ENCODE peak calls at places on chromosomes 1 and 21, in five cellular contexts. R is heart left ventricle, K is GM12892, A is stomach, N is transverse colon. F is an unnamed sample.

GRCh38 chr1:44030606-44031050 is 634 bp downstream of the SLC6A9 start:
- DNase-seq in R (peak; percentile 42), K (no peak), A (no peak), N (no peak), F (no peak)

GRCh38 chr1:109322974-109323373 is 16.2 kb upstream of the MYBPHL start:
- DNase-seq in R (no peak), K (no peak), A (no peak), N (no peak), F (no peak)

GRCh38 chr21:28393279-28393678 is 599.4 kb downstream of the LTN1 start:
- DNase-seq in R (no peak), K (no peak), A (peak; percentile 84), N (peak; percentile 83), F (no peak)

GRCh38 chr1:152479792-152480595 is 30.6 kb upstream of the LCE5A start:
- DNase-seq in R (no peak), K (no peak), A (peak; percentile 54), N (peak; percentile 64), F (no peak)

GRCh38 chr1:205593532-205593931 is 38.3 kb downstream of the ELK4 start:
- DNase-seq in R (no peak), K (no peak), A (no peak), N (no peak), F (no peak)

GRCh38 chr1:42957880-42958487 is 684 bp downstream of the SLC2A1 start:
- DNase-seq in R (peak; percentile 63), K (peak; percentile 79), A (peak; percentile 46), N (peak; percentile 62), F (no peak)

GRCh38 chr1:8985915-8986813 is 40.1 kb downstream of the SLC2A7 start:
- DNase-seq in R (peak; percentile 78), K (no peak), A (peak; percentile 88), N (peak; percentile 80), F (peak; percentile 31)

GRCh38 chr1:205543351-205544305 is 39.2 kb downstream of the CDK18 start:
- DNase-seq in R (peak; percentile 88), K (no peak), A (peak; percentile 82), N (peak; percentile 54), F (peak; percentile 37)

GRCh38 chr21:45256021-45256911 is 31.4 kb downstream of the POFUT2 start:
- DNase-seq in R (no peak), K (no peak), A (no peak), N (no peak), F (no peak)

GRCh38 chr1:210262897-210263272 is 30.3 kb downstream of the SERTAD4 start:
- DNase-seq in R (no peak), K (no peak), A (no peak), N (no peak), F (no peak)

GRCh38 chr1:224450164-224450955 is 15.8 kb upstream of the WDR26 start:
- DNase-seq in R (no peak), K (no peak), A (no peak), N (no peak), F (no peak)
- TF ChIP-seq POLR2A in R (no peak), K (no peak), A (no peak), N (no peak), F (no peak)

DNA sequence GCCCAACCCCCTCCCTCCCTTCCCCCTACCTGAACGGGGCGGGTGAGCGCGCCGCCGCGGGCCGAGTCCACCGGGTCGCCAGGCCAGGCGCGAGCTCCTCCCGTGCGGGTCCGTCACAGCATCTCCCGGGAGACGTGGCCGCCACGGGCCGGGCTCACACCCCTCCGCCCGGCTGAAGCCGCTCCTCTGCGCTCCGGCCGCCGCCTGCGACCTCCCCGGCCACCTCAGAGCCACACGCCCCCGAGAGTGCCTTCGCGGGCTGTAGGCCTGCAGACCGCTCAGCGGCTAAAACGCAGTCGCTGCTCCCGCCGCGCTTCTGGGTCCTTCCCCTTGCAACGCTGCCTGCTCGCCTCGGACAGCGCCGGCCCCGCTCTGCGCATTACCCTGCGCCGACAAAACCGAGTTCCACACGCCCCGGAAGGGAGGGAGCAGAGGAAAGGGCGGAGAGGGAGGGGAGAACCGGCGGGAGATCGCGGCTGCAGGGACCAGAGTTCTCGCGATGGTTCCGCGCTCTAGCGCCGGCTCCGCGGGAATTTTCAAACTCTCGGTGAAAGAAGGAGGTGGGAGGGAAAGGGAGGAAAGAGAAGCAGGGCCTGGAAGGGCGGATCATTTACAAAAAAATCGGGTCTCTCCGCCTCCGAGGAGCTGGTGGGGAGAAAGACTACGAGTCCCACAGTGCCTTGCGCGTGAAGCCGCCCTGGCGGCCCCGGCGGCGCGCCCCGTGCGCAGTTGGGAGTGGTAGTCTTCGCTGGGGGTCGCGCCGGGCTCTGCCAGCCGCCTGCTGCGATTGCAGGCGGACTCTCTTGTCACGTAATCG is at the start of gene AHCTF1:
- DNase-seq in R (peak; percentile 97), K (peak; percentile 87), A (peak; percentile 95), N (peak; percentile 96), F (peak; percentile 95)
- TF ChIP-seq POLR2A in R (peak; percentile 98), K (peak; percentile 99), A (peak; percentile 93), N (peak; percentile 98), F (peak; percentile 99)

GRCh38 chr1:156755527-156755950 is 4.1 kb upstream of the HDGF start:
- DNase-seq in R (no peak), K (no peak), A (no peak), N (no peak), F (no peak)

GRCh38 chr1:156760796-156761104 is 6.6 kb upstream of the PRCC start:
- DNase-seq in R (no peak), K (no peak), A (no peak), N (no peak), F (no peak)

GRCh38 chr1:156756355-156756754 is 4.9 kb upstream of the HDGF start:
- DNase-seq in R (no peak), K (no peak), A (no peak), N (no peak), F (no peak)

GRCh38 chr1:156765664-156766063 is 1.7 kb upstream of the PRCC start:
- DNase-seq in R (no peak), K (no peak), A (no peak), N (no peak), F (no peak)

GRCh38 chr1:156760092-156760795 is 7.1 kb upstream of the PRCC start:
- DNase-seq in R (no peak), K (no peak), A (no peak), N (no peak), F (no peak)
- TF ChIP-seq POLR2A in R (no peak), K (no peak), A (no peak), N (no peak), F (no peak)

GRCh38 chr1:27161594-27161993 is 6.7 kb upstream of the SLC9A1 start:
- DNase-seq in R (no peak), K (no peak), A (no peak), N (peak; percentile 39), F (no peak)
- TF ChIP-seq POLR2A in R (no peak), K (no peak), A (no peak), N (peak; percentile 52), F (no peak)

GRCh38 chr1:161678510-161678909 is 15.6 kb downstream of the FCGR2B start:
- DNase-seq in R (no peak), K (no peak), A (no peak), N (no peak), F (no peak)

GRCh38 chr1:161676441-161676840 is 13.5 kb downstream of the FCGR2B start:
- DNase-seq in R (no peak), K (no peak), A (no peak), N (no peak), F (no peak)

GRCh38 chr1:161681879-161682278 is 18.9 kb downstream of the FCGR2B start:
- DNase-seq in R (no peak), K (no peak), A (no peak), N (no peak), F (no peak)

GRCh38 chr1:161676958-161677689 is 14.2 kb downstream of the FCGR2B start:
- DNase-seq in R (no peak), K (no peak), A (peak; percentile 32), N (no peak), F (no peak)
- TF ChIP-seq POLR2A in R (no peak), K (no peak), A (no peak), N (no peak), F (no peak)

GRCh38 chr1:94048413-94049164 is 72.4 kb downstream of the ABCA4 start:
- DNase-seq in R (no peak), K (no peak), A (no peak), N (no peak), F (no peak)
- TF ChIP-seq POLR2A in R (peak; percentile 30), K (no peak), A (no peak), N (no peak), F (no peak)

GRCh38 chr1:179043266-179043665 is 17.6 kb downstream of the FAM20B start:
- DNase-seq in R (no peak), K (no peak), A (no peak), N (no peak), F (no peak)

GRCh38 chr1:179048339-179049124 is 22.8 kb downstream of the FAM20B start:
- DNase-seq in R (no peak), K (no peak), A (no peak), N (no peak), F (no peak)

GRCh38 chr1:179047637-179048002 is 21.9 kb downstream of the FAM20B start:
- DNase-seq in R (no peak), K (no peak), A (no peak), N (no peak), F (no peak)

GRCh38 chr1:179043907-179044306 is 18.2 kb downstream of the FAM20B start:
- DNase-seq in R (no peak), K (no peak), A (no peak), N (no peak), F (no peak)

DNA sequence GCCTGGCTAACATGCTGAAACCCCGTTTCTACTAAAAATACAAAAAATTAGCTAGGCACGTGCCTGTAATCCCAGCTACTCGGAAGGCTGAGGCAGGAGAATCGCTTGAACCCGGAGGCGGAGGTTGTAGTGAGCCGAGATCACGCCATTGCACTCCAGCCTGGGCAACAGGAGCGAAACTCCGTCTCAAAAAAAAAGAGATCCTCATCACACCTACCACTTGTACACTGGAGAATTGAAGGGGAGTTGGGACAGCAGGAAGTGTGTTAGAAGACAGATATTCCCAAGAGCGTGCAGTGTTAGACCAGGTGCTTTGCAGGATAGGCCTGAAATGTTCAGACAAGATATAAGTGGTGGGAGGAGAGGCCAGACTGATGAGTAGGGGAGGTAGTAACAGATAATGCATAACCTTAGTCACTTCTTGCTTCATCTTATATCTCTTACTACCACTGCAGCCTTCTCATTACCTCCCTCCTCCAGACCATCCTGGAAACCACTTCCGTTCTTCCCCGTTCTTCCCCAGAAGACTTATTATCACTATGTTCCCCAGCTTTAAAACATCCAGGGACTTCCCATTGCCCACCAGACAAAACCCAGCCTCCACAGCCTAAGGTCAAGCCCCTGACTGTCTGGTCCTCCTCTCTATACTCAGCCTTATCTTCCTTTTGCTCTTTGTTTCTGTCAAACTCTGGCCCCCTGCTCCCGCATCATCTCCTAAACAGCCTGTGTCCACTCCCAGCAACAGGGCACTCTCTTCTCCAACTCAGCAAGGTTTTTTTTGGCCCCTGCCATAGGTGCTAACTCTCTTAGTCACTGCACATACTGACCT is 21.3 kb downstream of the FAM20B start:
- DNase-seq in R (no peak), K (no peak), A (no peak), N (no peak), F (no peak)
- TF ChIP-seq POLR2A in R (no peak), K (no peak), A (no peak), N (no peak), F (no peak)

GRCh38 chr1:19643113-19643512 is 998 bp upstream of the NBL1 start:
- DNase-seq in R (no peak), K (no peak), A (peak; percentile 59), N (peak; percentile 87), F (no peak)
- TF ChIP-seq POLR2A in R (no peak), K (no peak), A (no peak), N (peak; percentile 76), F (no peak)

GRCh38 chr1:246566808-246567154 is 525 bp downstream of the CNST start:
- DNase-seq in R (peak; percentile 59), K (peak; percentile 34), A (no peak), N (no peak), F (peak; percentile 16)
- TF ChIP-seq POLR2A in R (no peak), K (no peak), A (no peak), N (no peak), F (no peak)

F was measured in tibial nerve.